ENCODE peak calls at places on chromosomes 3 and 15, in nine cellular contexts. One of them, this sample, is unnamed.

GRCh38 chr3:31226331-31226730 is 306.4 kb upstream of the STT3B start:
- DNase-seq in heart right ventricle: no peak
- DNase-seq in islet precursor cell: no peak
- DNase-seq in stimulated activated CD8-positive, alpha-beta memory T cell treated with anti-CD3 and anti-CD28 coated beads, Interleukin-7, amount 100 ng/mL, for 1 hour: no peak
- DNase-seq in NCI-H2107: no peak
- DNase-seq in Daoy: no peak
- DNase-seq in NCI-H1105: no peak
- DNase-seq in body of pancreas: no peak
- DNase-seq in activated CD4-positive, alpha-beta T cell treated with anti-CD3 and anti-CD28 coated beads, Interleukin-2, amount 50 U/mL, for 24 hours: no peak
- DNase-seq in this sample: peak

GRCh38 chr3:14989943-14990753 is 42.8 kb downstream of the NR2C2 start:
- DNase-seq in heart right ventricle: peak
- DNase-seq in islet precursor cell: peak
- DNase-seq in stimulated activated CD8-positive, alpha-beta memory T cell treated with anti-CD3 and anti-CD28 coated beads, Interleukin-7, amount 100 ng/mL, for 1 hour: no peak
- DNase-seq in NCI-H2107: no peak
- DNase-seq in Daoy: peak
- DNase-seq in NCI-H1105: no peak
- DNase-seq in body of pancreas: no peak
- DNase-seq in activated CD4-positive, alpha-beta T cell treated with anti-CD3 and anti-CD28 coated beads, Interleukin-2, amount 50 U/mL, for 24 hours: no peak
- DNase-seq in this sample: no peak

GRCh38 chr3:157824281-157824680 is 281.9 kb downstream of the SHOX2 start:
- DNase-seq in heart right ventricle: no peak
- DNase-seq in islet precursor cell: no peak
- DNase-seq in stimulated activated CD8-positive, alpha-beta memory T cell treated with anti-CD3 and anti-CD28 coated beads, Interleukin-7, amount 100 ng/mL, for 1 hour: no peak
- DNase-seq in NCI-H2107: no peak
- DNase-seq in Daoy: no peak
- DNase-seq in NCI-H1105: no peak
- DNase-seq in body of pancreas: no peak
- DNase-seq in activated CD4-positive, alpha-beta T cell treated with anti-CD3 and anti-CD28 coated beads, Interleukin-2, amount 50 U/mL, for 24 hours: no peak
- DNase-seq in this sample: no peak

GRCh38 chr15:58410353-58410752 is 21.4 kb upstream of the LIPC start:
- DNase-seq in heart right ventricle: peak
- DNase-seq in islet precursor cell: no peak
- DNase-seq in stimulated activated CD8-positive, alpha-beta memory T cell treated with anti-CD3 and anti-CD28 coated beads, Interleukin-7, amount 100 ng/mL, for 1 hour: no peak
- DNase-seq in NCI-H2107: no peak
- DNase-seq in Daoy: peak
- DNase-seq in NCI-H1105: no peak
- DNase-seq in body of pancreas: no peak
- DNase-seq in activated CD4-positive, alpha-beta T cell treated with anti-CD3 and anti-CD28 coated beads, Interleukin-2, amount 50 U/mL, for 24 hours: peak
- DNase-seq in this sample: peak

GRCh38 chr3:17110665-17111396 is 226.1 kb downstream of the PLCL2 start:
- DNase-seq in heart right ventricle: no peak
- DNase-seq in islet precursor cell: no peak
- DNase-seq in stimulated activated CD8-positive, alpha-beta memory T cell treated with anti-CD3 and anti-CD28 coated beads, Interleukin-7, amount 100 ng/mL, for 1 hour: no peak
- DNase-seq in NCI-H2107: no peak
- DNase-seq in Daoy: no peak
- DNase-seq in NCI-H1105: no peak
- DNase-seq in body of pancreas: no peak
- DNase-seq in activated CD4-positive, alpha-beta T cell treated with anti-CD3 and anti-CD28 coated beads, Interleukin-2, amount 50 U/mL, for 24 hours: no peak
- DNase-seq in this sample: no peak

GRCh38 chr3:143601738-143602480 is 246.4 kb downstream of the SLC9A9 start:
- DNase-seq in heart right ventricle: peak
- DNase-seq in islet precursor cell: no peak
- DNase-seq in stimulated activated CD8-positive, alpha-beta memory T cell treated with anti-CD3 and anti-CD28 coated beads, Interleukin-7, amount 100 ng/mL, for 1 hour: no peak
- DNase-seq in NCI-H2107: no peak
- DNase-seq in Daoy: no peak
- DNase-seq in NCI-H1105: no peak
- DNase-seq in body of pancreas: peak
- DNase-seq in activated CD4-positive, alpha-beta T cell treated with anti-CD3 and anti-CD28 coated beads, Interleukin-2, amount 50 U/mL, for 24 hours: no peak
- DNase-seq in this sample: no peak

GRCh38 chr15:39016706-39017105 is 452.1 kb upstream of the RASGRP1 start:
- DNase-seq in heart right ventricle: no peak
- DNase-seq in islet precursor cell: no peak
- DNase-seq in stimulated activated CD8-positive, alpha-beta memory T cell treated with anti-CD3 and anti-CD28 coated beads, Interleukin-7, amount 100 ng/mL, for 1 hour: no peak
- DNase-seq in NCI-H2107: no peak
- DNase-seq in Daoy: peak
- DNase-seq in NCI-H1105: no peak
- DNase-seq in body of pancreas: no peak
- DNase-seq in activated CD4-positive, alpha-beta T cell treated with anti-CD3 and anti-CD28 coated beads, Interleukin-2, amount 50 U/mL, for 24 hours: no peak
- DNase-seq in this sample: no peak

GRCh38 chr3:157436583-157437300 is at the start of gene PTX3:
- DNase-seq in heart right ventricle: peak
- DNase-seq in islet precursor cell: no peak
- DNase-seq in stimulated activated CD8-positive, alpha-beta memory T cell treated with anti-CD3 and anti-CD28 coated beads, Interleukin-7, amount 100 ng/mL, for 1 hour: no peak
- DNase-seq in NCI-H2107: no peak
- DNase-seq in Daoy: peak
- DNase-seq in NCI-H1105: no peak
- DNase-seq in body of pancreas: peak
- DNase-seq in activated CD4-positive, alpha-beta T cell treated with anti-CD3 and anti-CD28 coated beads, Interleukin-2, amount 50 U/mL, for 24 hours: no peak
- DNase-seq in this sample: no peak

GRCh38 chr3:49417516-49418120 is 4.7 kb downstream of the AMT start:
- DNase-seq in heart right ventricle: no peak
- DNase-seq in islet precursor cell: peak
- DNase-seq in stimulated activated CD8-positive, alpha-beta memory T cell treated with anti-CD3 and anti-CD28 coated beads, Interleukin-7, amount 100 ng/mL, for 1 hour: no peak
- DNase-seq in NCI-H2107: peak
- DNase-seq in Daoy: no peak
- DNase-seq in NCI-H1105: no peak
- DNase-seq in body of pancreas: no peak
- DNase-seq in activated CD4-positive, alpha-beta T cell treated with anti-CD3 and anti-CD28 coated beads, Interleukin-2, amount 50 U/mL, for 24 hours: no peak
- DNase-seq in this sample: no peak

GRCh38 chr3:14452676-14453367 is 50.4 kb downstream of the SLC6A6 start:
- DNase-seq in heart right ventricle: peak
- DNase-seq in islet precursor cell: no peak
- DNase-seq in stimulated activated CD8-positive, alpha-beta memory T cell treated with anti-CD3 and anti-CD28 coated beads, Interleukin-7, amount 100 ng/mL, for 1 hour: no peak
- DNase-seq in NCI-H2107: no peak
- DNase-seq in Daoy: peak
- DNase-seq in NCI-H1105: peak
- DNase-seq in body of pancreas: peak
- DNase-seq in activated CD4-positive, alpha-beta T cell treated with anti-CD3 and anti-CD28 coated beads, Interleukin-2, amount 50 U/mL, for 24 hours: no peak
- DNase-seq in this sample: peak

GRCh38 chr3:25469609-25470008 is 41.5 kb downstream of the RARB start:
- DNase-seq in heart right ventricle: no peak
- DNase-seq in islet precursor cell: no peak
- DNase-seq in stimulated activated CD8-positive, alpha-beta memory T cell treated with anti-CD3 and anti-CD28 coated beads, Interleukin-7, amount 100 ng/mL, for 1 hour: no peak
- DNase-seq in NCI-H2107: no peak
- DNase-seq in Daoy: no peak
- DNase-seq in NCI-H1105: no peak
- DNase-seq in body of pancreas: no peak
- DNase-seq in activated CD4-positive, alpha-beta T cell treated with anti-CD3 and anti-CD28 coated beads, Interleukin-2, amount 50 U/mL, for 24 hours: no peak
- DNase-seq in this sample: no peak

GRCh38 chr3:150721285-150722130 is 17.8 kb upstream of the ERICH6 start:
- DNase-seq in heart right ventricle: no peak
- DNase-seq in islet precursor cell: no peak
- DNase-seq in stimulated activated CD8-positive, alpha-beta memory T cell treated with anti-CD3 and anti-CD28 coated beads, Interleukin-7, amount 100 ng/mL, for 1 hour: no peak
- DNase-seq in NCI-H2107: peak
- DNase-seq in Daoy: peak
- DNase-seq in NCI-H1105: peak
- DNase-seq in body of pancreas: no peak
- DNase-seq in activated CD4-positive, alpha-beta T cell treated with anti-CD3 and anti-CD28 coated beads, Interleukin-2, amount 50 U/mL, for 24 hours: peak
- DNase-seq in this sample: peak

GRCh38 chr15:95024388-95024787 is 793.0 kb downstream of the MCTP2 start:
- DNase-seq in heart right ventricle: no peak
- DNase-seq in islet precursor cell: no peak
- DNase-seq in stimulated activated CD8-positive, alpha-beta memory T cell treated with anti-CD3 and anti-CD28 coated beads, Interleukin-7, amount 100 ng/mL, for 1 hour: no peak
- DNase-seq in NCI-H2107: no peak
- DNase-seq in Daoy: no peak
- DNase-seq in NCI-H1105: no peak
- DNase-seq in body of pancreas: no peak
- DNase-seq in activated CD4-positive, alpha-beta T cell treated with anti-CD3 and anti-CD28 coated beads, Interleukin-2, amount 50 U/mL, for 24 hours: no peak
- DNase-seq in this sample: no peak

GRCh38 chr3:120796944-120797343 is 54.4 kb downstream of the GTF2E1 start:
- DNase-seq in heart right ventricle: no peak
- DNase-seq in islet precursor cell: no peak
- DNase-seq in stimulated activated CD8-positive, alpha-beta memory T cell treated with anti-CD3 and anti-CD28 coated beads, Interleukin-7, amount 100 ng/mL, for 1 hour: no peak
- DNase-seq in NCI-H2107: no peak
- DNase-seq in Daoy: no peak
- DNase-seq in NCI-H1105: no peak
- DNase-seq in body of pancreas: no peak
- DNase-seq in activated CD4-positive, alpha-beta T cell treated with anti-CD3 and anti-CD28 coated beads, Interleukin-2, amount 50 U/mL, for 24 hours: no peak
- DNase-seq in this sample: no peak

GRCh38 chr3:115899050-115899449 is 275.7 kb downstream of the GAP43 start:
- DNase-seq in heart right ventricle: no peak
- DNase-seq in islet precursor cell: no peak
- DNase-seq in stimulated activated CD8-positive, alpha-beta memory T cell treated with anti-CD3 and anti-CD28 coated beads, Interleukin-7, amount 100 ng/mL, for 1 hour: no peak
- DNase-seq in NCI-H2107: no peak
- DNase-seq in Daoy: no peak
- DNase-seq in NCI-H1105: no peak
- DNase-seq in body of pancreas: no peak
- DNase-seq in activated CD4-positive, alpha-beta T cell treated with anti-CD3 and anti-CD28 coated beads, Interleukin-2, amount 50 U/mL, for 24 hours: no peak
- DNase-seq in this sample: no peak

GRCh38 chr3:151430821-151431484 is 29.9 kb downstream of the IGSF10 start:
- DNase-seq in heart right ventricle: no peak
- DNase-seq in islet precursor cell: no peak
- DNase-seq in stimulated activated CD8-positive, alpha-beta memory T cell treated with anti-CD3 and anti-CD28 coated beads, Interleukin-7, amount 100 ng/mL, for 1 hour: no peak
- DNase-seq in NCI-H2107: no peak
- DNase-seq in Daoy: no peak
- DNase-seq in NCI-H1105: no peak
- DNase-seq in body of pancreas: no peak
- DNase-seq in activated CD4-positive, alpha-beta T cell treated with anti-CD3 and anti-CD28 coated beads, Interleukin-2, amount 50 U/mL, for 24 hours: no peak
- DNase-seq in this sample: no peak

GRCh38 chr15:72803006-72803405 is 19.4 kb upstream of the ADPGK start:
- DNase-seq in heart right ventricle: no peak
- DNase-seq in islet precursor cell: no peak
- DNase-seq in stimulated activated CD8-positive, alpha-beta memory T cell treated with anti-CD3 and anti-CD28 coated beads, Interleukin-7, amount 100 ng/mL, for 1 hour: no peak
- DNase-seq in NCI-H2107: no peak
- DNase-seq in Daoy: no peak
- DNase-seq in NCI-H1105: no peak
- DNase-seq in body of pancreas: no peak
- DNase-seq in activated CD4-positive, alpha-beta T cell treated with anti-CD3 and anti-CD28 coated beads, Interleukin-2, amount 50 U/mL, for 24 hours: no peak
- DNase-seq in this sample: no peak

GRCh38 chr15:101445562-101446526 is 43.7 kb downstream of the PCSK6 start:
- DNase-seq in heart right ventricle: peak
- DNase-seq in islet precursor cell: peak
- DNase-seq in stimulated activated CD8-positive, alpha-beta memory T cell treated with anti-CD3 and anti-CD28 coated beads, Interleukin-7, amount 100 ng/mL, for 1 hour: no peak
- DNase-seq in NCI-H2107: no peak
- DNase-seq in Daoy: peak
- DNase-seq in NCI-H1105: no peak
- DNase-seq in body of pancreas: no peak
- DNase-seq in activated CD4-positive, alpha-beta T cell treated with anti-CD3 and anti-CD28 coated beads, Interleukin-2, amount 50 U/mL, for 24 hours: no peak
- DNase-seq in this sample: no peak

GRCh38 chr15:80275946-80276345 is 23.9 kb upstream of the CTXND1 start:
- DNase-seq in heart right ventricle: no peak
- DNase-seq in islet precursor cell: no peak
- DNase-seq in stimulated activated CD8-positive, alpha-beta memory T cell treated with anti-CD3 and anti-CD28 coated beads, Interleukin-7, amount 100 ng/mL, for 1 hour: no peak
- DNase-seq in NCI-H2107: no peak
- DNase-seq in Daoy: peak
- DNase-seq in NCI-H1105: no peak
- DNase-seq in body of pancreas: no peak
- DNase-seq in activated CD4-positive, alpha-beta T cell treated with anti-CD3 and anti-CD28 coated beads, Interleukin-2, amount 50 U/mL, for 24 hours: no peak
- DNase-seq in this sample: peak

GRCh38 chr3:5347486-5347885 is 160.0 kb downstream of the EDEM1 start:
- DNase-seq in heart right ventricle: no peak
- DNase-seq in islet precursor cell: no peak
- DNase-seq in stimulated activated CD8-positive, alpha-beta memory T cell treated with anti-CD3 and anti-CD28 coated beads, Interleukin-7, amount 100 ng/mL, for 1 hour: no peak
- DNase-seq in NCI-H2107: no peak
- DNase-seq in Daoy: no peak
- DNase-seq in NCI-H1105: peak
- DNase-seq in body of pancreas: no peak
- DNase-seq in activated CD4-positive, alpha-beta T cell treated with anti-CD3 and anti-CD28 coated beads, Interleukin-2, amount 50 U/mL, for 24 hours: no peak
- DNase-seq in this sample: no peak

GRCh38 chr3:23202203-23202920 is 765 bp upstream of the UBE2E2 start:
- DNase-seq in heart right ventricle: peak
- DNase-seq in islet precursor cell: peak
- DNase-seq in stimulated activated CD8-positive, alpha-beta memory T cell treated with anti-CD3 and anti-CD28 coated beads, Interleukin-7, amount 100 ng/mL, for 1 hour: peak
- DNase-seq in NCI-H2107: no peak
- DNase-seq in Daoy: peak
- DNase-seq in NCI-H1105: no peak
- DNase-seq in body of pancreas: peak
- DNase-seq in activated CD4-positive, alpha-beta T cell treated with anti-CD3 and anti-CD28 coated beads, Interleukin-2, amount 50 U/mL, for 24 hours: no peak
- DNase-seq in this sample: peak

GRCh38 chr15:59138243-59138642 is 33.3 kb downstream of the CCNB2 start:
- DNase-seq in heart right ventricle: peak
- DNase-seq in islet precursor cell: peak
- DNase-seq in stimulated activated CD8-positive, alpha-beta memory T cell treated with anti-CD3 and anti-CD28 coated beads, Interleukin-7, amount 100 ng/mL, for 1 hour: peak
- DNase-seq in NCI-H2107: no peak
- DNase-seq in Daoy: peak
- DNase-seq in NCI-H1105: peak
- DNase-seq in body of pancreas: peak
- DNase-seq in activated CD4-positive, alpha-beta T cell treated with anti-CD3 and anti-CD28 coated beads, Interleukin-2, amount 50 U/mL, for 24 hours: peak
- DNase-seq in this sample: peak

This sample was measured in small intestine.